ENCODE peak calls at places on chromosomes 3 and 15, in nine cellular contexts. One of them, this sample, is unnamed.

GRCh38 chr3:107662109-107662477 is 139.3 kb downstream of the BBX start:
- DNase-seq in HFF-Myc: no peak
- DNase-seq in sigmoid colon: peak
- DNase-seq in AG04449: no peak
- DNase-seq in AG04450: no peak
- DNase-seq in right atrium auricular region: no peak
- DNase-seq in A549: no peak
- DNase-seq in CD4-positive, CD25-positive, alpha-beta regulatory T cell: no peak
- DNase-seq in aorta: peak
- DNase-seq in this sample: no peak

GRCh38 chr3:27590437-27591320 is 106.5 kb upstream of the SLC4A7 start:
- DNase-seq in HFF-Myc: no peak
- DNase-seq in sigmoid colon: no peak
- DNase-seq in AG04449: no peak
- DNase-seq in AG04450: no peak
- DNase-seq in right atrium auricular region: no peak
- DNase-seq in A549: peak
- DNase-seq in CD4-positive, CD25-positive, alpha-beta regulatory T cell: no peak
- DNase-seq in aorta: no peak
- DNase-seq in this sample: no peak

GRCh38 chr3:24158756-24159155 is 213.7 kb downstream of the NR1D2 start:
- DNase-seq in HFF-Myc: no peak
- DNase-seq in sigmoid colon: no peak
- DNase-seq in AG04449: no peak
- DNase-seq in AG04450: no peak
- DNase-seq in right atrium auricular region: no peak
- DNase-seq in A549: no peak
- DNase-seq in CD4-positive, CD25-positive, alpha-beta regulatory T cell: no peak
- DNase-seq in aorta: no peak
- DNase-seq in this sample: no peak

GRCh38 chr3:38558864-38559263 is 62.7 kb downstream of the EXOG start:
- DNase-seq in HFF-Myc: no peak
- DNase-seq in sigmoid colon: no peak
- DNase-seq in AG04449: no peak
- DNase-seq in AG04450: no peak
- DNase-seq in right atrium auricular region: no peak
- DNase-seq in A549: no peak
- DNase-seq in CD4-positive, CD25-positive, alpha-beta regulatory T cell: no peak
- DNase-seq in aorta: no peak
- DNase-seq in this sample: no peak

GRCh38 chr15:42084465-42085235 is 9.7 kb downstream of the PLA2G4D start:
- DNase-seq in HFF-Myc: no peak
- DNase-seq in sigmoid colon: no peak
- DNase-seq in AG04449: no peak
- DNase-seq in AG04450: peak
- DNase-seq in right atrium auricular region: peak
- DNase-seq in A549: peak
- DNase-seq in CD4-positive, CD25-positive, alpha-beta regulatory T cell: peak
- DNase-seq in aorta: peak
- DNase-seq in this sample: peak

GRCh38 chr3:58962040-58962651 is 87.7 kb downstream of the CFAP20DC start:
- DNase-seq in HFF-Myc: no peak
- DNase-seq in sigmoid colon: no peak
- DNase-seq in AG04449: peak
- DNase-seq in AG04450: no peak
- DNase-seq in right atrium auricular region: no peak
- DNase-seq in A549: no peak
- DNase-seq in CD4-positive, CD25-positive, alpha-beta regulatory T cell: no peak
- DNase-seq in aorta: no peak
- DNase-seq in this sample: no peak

GRCh38 chr3:31466016-31466415 is 66.7 kb upstream of the STT3B start:
- DNase-seq in HFF-Myc: no peak
- DNase-seq in sigmoid colon: no peak
- DNase-seq in AG04449: no peak
- DNase-seq in AG04450: no peak
- DNase-seq in right atrium auricular region: no peak
- DNase-seq in A549: no peak
- DNase-seq in CD4-positive, CD25-positive, alpha-beta regulatory T cell: no peak
- DNase-seq in aorta: no peak
- DNase-seq in this sample: no peak

GRCh38 chr3:20056727-20057611 is 16.7 kb downstream of the KAT2B start:
- DNase-seq in HFF-Myc: no peak
- DNase-seq in sigmoid colon: no peak
- DNase-seq in AG04449: no peak
- DNase-seq in AG04450: no peak
- DNase-seq in right atrium auricular region: no peak
- DNase-seq in A549: peak
- DNase-seq in CD4-positive, CD25-positive, alpha-beta regulatory T cell: no peak
- DNase-seq in aorta: no peak
- DNase-seq in this sample: no peak

GRCh38 chr3:123338620-123339061 is 110.2 kb downstream of the ADCY5 start:
- DNase-seq in HFF-Myc: no peak
- DNase-seq in sigmoid colon: peak
- DNase-seq in AG04449: no peak
- DNase-seq in AG04450: no peak
- DNase-seq in right atrium auricular region: no peak
- DNase-seq in A549: no peak
- DNase-seq in CD4-positive, CD25-positive, alpha-beta regulatory T cell: no peak
- DNase-seq in aorta: no peak
- DNase-seq in this sample: peak

GRCh38 chr3:29334652-29335189 is 53.9 kb downstream of the RBMS3 start:
- DNase-seq in HFF-Myc: no peak
- DNase-seq in sigmoid colon: no peak
- DNase-seq in AG04449: no peak
- DNase-seq in AG04450: no peak
- DNase-seq in right atrium auricular region: no peak
- DNase-seq in A549: no peak
- DNase-seq in CD4-positive, CD25-positive, alpha-beta regulatory T cell: no peak
- DNase-seq in aorta: no peak
- DNase-seq in this sample: no peak

GRCh38 chr3:52280046-52280445 is 1.6 kb upstream of the WDR82 start:
- DNase-seq in HFF-Myc: no peak
- DNase-seq in sigmoid colon: no peak
- DNase-seq in AG04449: no peak
- DNase-seq in AG04450: no peak
- DNase-seq in right atrium auricular region: no peak
- DNase-seq in A549: no peak
- DNase-seq in CD4-positive, CD25-positive, alpha-beta regulatory T cell: no peak
- DNase-seq in aorta: no peak
- DNase-seq in this sample: no peak
- H3K4me3 ChIP-seq in HFF-Myc: no peak
- H3K4me3 ChIP-seq in sigmoid colon: no peak
- H3K4me3 ChIP-seq in AG04449: no peak
- H3K4me3 ChIP-seq in AG04450: no peak
- H3K4me3 ChIP-seq in right atrium auricular region: no peak
- H3K4me3 ChIP-seq in A549: no peak
- H3K4me3 ChIP-seq in CD4-positive, CD25-positive, alpha-beta regulatory T cell: peak
- H3K4me3 ChIP-seq in aorta: no peak
- H3K4me3 ChIP-seq in this sample: no peak

GRCh38 chr15:28886431-28887343 is 913 bp downstream of the APBA2 start:
- DNase-seq in HFF-Myc: no peak
- DNase-seq in sigmoid colon: no peak
- DNase-seq in AG04449: no peak
- DNase-seq in AG04450: no peak
- DNase-seq in right atrium auricular region: no peak
- DNase-seq in A549: no peak
- DNase-seq in CD4-positive, CD25-positive, alpha-beta regulatory T cell: no peak
- DNase-seq in aorta: no peak
- DNase-seq in this sample: no peak
- H3K4me3 ChIP-seq in HFF-Myc: peak
- H3K4me3 ChIP-seq in sigmoid colon: no peak
- H3K4me3 ChIP-seq in AG04449: peak
- H3K4me3 ChIP-seq in AG04450: peak
- H3K4me3 ChIP-seq in right atrium auricular region: peak
- H3K4me3 ChIP-seq in A549: peak
- H3K4me3 ChIP-seq in CD4-positive, CD25-positive, alpha-beta regulatory T cell: peak
- H3K4me3 ChIP-seq in aorta: peak
- H3K4me3 ChIP-seq in this sample: peak

GRCh38 chr3:188976407-188976806 is 195.4 kb upstream of the TPRG1 start:
- DNase-seq in HFF-Myc: no peak
- DNase-seq in sigmoid colon: no peak
- DNase-seq in AG04449: no peak
- DNase-seq in AG04450: no peak
- DNase-seq in right atrium auricular region: no peak
- DNase-seq in A549: no peak
- DNase-seq in CD4-positive, CD25-positive, alpha-beta regulatory T cell: no peak
- DNase-seq in aorta: no peak
- DNase-seq in this sample: no peak
- H3K4me3 ChIP-seq in HFF-Myc: no peak
- H3K4me3 ChIP-seq in sigmoid colon: no peak
- H3K4me3 ChIP-seq in AG04449: no peak
- H3K4me3 ChIP-seq in AG04450: no peak
- H3K4me3 ChIP-seq in right atrium auricular region: no peak
- H3K4me3 ChIP-seq in A549: no peak
- H3K4me3 ChIP-seq in CD4-positive, CD25-positive, alpha-beta regulatory T cell: no peak
- H3K4me3 ChIP-seq in aorta: no peak
- H3K4me3 ChIP-seq in this sample: no peak

GRCh38 chr3:194204793-194205065 is 68.8 kb downstream of the HES1 start:
- DNase-seq in HFF-Myc: no peak
- DNase-seq in sigmoid colon: peak
- DNase-seq in AG04449: no peak
- DNase-seq in AG04450: no peak
- DNase-seq in right atrium auricular region: no peak
- DNase-seq in A549: no peak
- DNase-seq in CD4-positive, CD25-positive, alpha-beta regulatory T cell: no peak
- DNase-seq in aorta: no peak
- DNase-seq in this sample: no peak
- H3K4me3 ChIP-seq in HFF-Myc: no peak
- H3K4me3 ChIP-seq in sigmoid colon: no peak
- H3K4me3 ChIP-seq in AG04449: no peak
- H3K4me3 ChIP-seq in AG04450: no peak
- H3K4me3 ChIP-seq in right atrium auricular region: no peak
- H3K4me3 ChIP-seq in A549: peak
- H3K4me3 ChIP-seq in CD4-positive, CD25-positive, alpha-beta regulatory T cell: no peak
- H3K4me3 ChIP-seq in aorta: no peak
- H3K4me3 ChIP-seq in this sample: no peak

DNA sequence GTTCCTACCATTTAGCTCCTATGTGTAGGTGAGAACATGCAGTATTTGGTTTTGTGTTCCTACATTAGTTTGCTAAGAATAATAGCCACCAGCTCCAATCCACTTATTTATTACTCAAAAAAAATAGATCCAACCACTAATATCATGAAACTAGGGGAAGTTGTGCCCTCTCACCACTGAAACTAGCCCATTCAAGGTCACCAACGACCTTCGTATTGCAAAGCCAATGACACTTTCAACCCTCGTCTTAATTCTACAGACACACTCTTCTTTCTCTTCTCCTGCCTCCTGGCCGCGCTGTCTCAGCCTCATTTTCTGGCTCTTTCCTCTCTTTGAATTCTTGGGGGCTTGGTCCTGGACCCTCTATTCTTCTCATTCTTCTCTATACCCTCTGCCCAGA is 25.7 kb upstream of the LIMD1 start:
- DNase-seq in HFF-Myc: no peak
- DNase-seq in sigmoid colon: no peak
- DNase-seq in AG04449: no peak
- DNase-seq in AG04450: no peak
- DNase-seq in right atrium auricular region: no peak
- DNase-seq in A549: no peak
- DNase-seq in CD4-positive, CD25-positive, alpha-beta regulatory T cell: no peak
- DNase-seq in aorta: no peak
- DNase-seq in this sample: no peak
- H3K4me3 ChIP-seq in HFF-Myc: no peak
- H3K4me3 ChIP-seq in sigmoid colon: no peak
- H3K4me3 ChIP-seq in AG04449: no peak
- H3K4me3 ChIP-seq in AG04450: no peak
- H3K4me3 ChIP-seq in right atrium auricular region: no peak
- H3K4me3 ChIP-seq in A549: no peak
- H3K4me3 ChIP-seq in CD4-positive, CD25-positive, alpha-beta regulatory T cell: no peak
- H3K4me3 ChIP-seq in aorta: no peak
- H3K4me3 ChIP-seq in this sample: no peak

GRCh38 chr3:172542999-172543398 is 19.8 kb upstream of the TNFSF10 start:
- DNase-seq in HFF-Myc: no peak
- DNase-seq in sigmoid colon: no peak
- DNase-seq in AG04449: no peak
- DNase-seq in AG04450: no peak
- DNase-seq in right atrium auricular region: no peak
- DNase-seq in A549: no peak
- DNase-seq in CD4-positive, CD25-positive, alpha-beta regulatory T cell: no peak
- DNase-seq in aorta: no peak
- DNase-seq in this sample: no peak

GRCh38 chr3:172542089-172542488 is 18.9 kb upstream of the TNFSF10 start:
- DNase-seq in HFF-Myc: no peak
- DNase-seq in sigmoid colon: no peak
- DNase-seq in AG04449: no peak
- DNase-seq in AG04450: no peak
- DNase-seq in right atrium auricular region: no peak
- DNase-seq in A549: no peak
- DNase-seq in CD4-positive, CD25-positive, alpha-beta regulatory T cell: no peak
- DNase-seq in aorta: no peak
- DNase-seq in this sample: no peak

GRCh38 chr3:172543419-172543818 is 20.2 kb upstream of the TNFSF10 start:
- DNase-seq in HFF-Myc: no peak
- DNase-seq in sigmoid colon: no peak
- DNase-seq in AG04449: no peak
- DNase-seq in AG04450: no peak
- DNase-seq in right atrium auricular region: no peak
- DNase-seq in A549: no peak
- DNase-seq in CD4-positive, CD25-positive, alpha-beta regulatory T cell: no peak
- DNase-seq in aorta: no peak
- DNase-seq in this sample: no peak

GRCh38 chr3:172546105-172546504 is 22.9 kb upstream of the TNFSF10 start:
- DNase-seq in HFF-Myc: no peak
- DNase-seq in sigmoid colon: no peak
- DNase-seq in AG04449: no peak
- DNase-seq in AG04450: no peak
- DNase-seq in right atrium auricular region: no peak
- DNase-seq in A549: no peak
- DNase-seq in CD4-positive, CD25-positive, alpha-beta regulatory T cell: no peak
- DNase-seq in aorta: no peak
- DNase-seq in this sample: no peak

DNA sequence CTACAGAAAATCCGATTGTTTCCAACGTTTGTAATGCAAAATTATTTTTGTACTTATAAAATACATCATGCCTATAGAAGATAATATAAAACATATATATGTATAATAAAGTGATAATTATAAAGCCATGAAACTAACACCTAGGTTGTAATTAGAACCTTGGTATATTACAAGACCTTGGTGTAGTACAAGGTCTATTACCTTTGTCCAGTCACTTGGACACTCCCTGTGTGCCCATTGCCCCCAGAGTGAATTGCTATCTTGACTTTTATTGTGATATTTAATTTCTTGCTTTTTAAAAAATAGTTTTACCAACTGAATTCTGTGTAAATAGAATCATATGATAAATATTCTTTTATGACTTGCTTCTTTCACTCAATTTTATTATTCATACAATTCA is 20.7 kb upstream of the TNFSF10 start:
- DNase-seq in HFF-Myc: no peak
- DNase-seq in sigmoid colon: no peak
- DNase-seq in AG04449: no peak
- DNase-seq in AG04450: no peak
- DNase-seq in right atrium auricular region: no peak
- DNase-seq in A549: no peak
- DNase-seq in CD4-positive, CD25-positive, alpha-beta regulatory T cell: no peak
- DNase-seq in aorta: no peak
- DNase-seq in this sample: no peak
- H3K4me3 ChIP-seq in HFF-Myc: no peak
- H3K4me3 ChIP-seq in sigmoid colon: no peak
- H3K4me3 ChIP-seq in AG04449: no peak
- H3K4me3 ChIP-seq in AG04450: no peak
- H3K4me3 ChIP-seq in right atrium auricular region: no peak
- H3K4me3 ChIP-seq in A549: no peak
- H3K4me3 ChIP-seq in CD4-positive, CD25-positive, alpha-beta regulatory T cell: no peak
- H3K4me3 ChIP-seq in aorta: no peak
- H3K4me3 ChIP-seq in this sample: no peak

This sample was measured in heart left ventricle.